ENCODE peak calls at places on chromosomes 11 and 22, in five cellular contexts. One of them, this sample, is unnamed.

GRCh38 chr11:72712168-72712721 is 38.0 kb upstream of the PDE2A start:
- DNase-seq in HL-60: no peak
- DNase-seq in SK-N-SH: peak; percentile 52
- DNase-seq in K562: no peak
- DNase-seq in HepG2: no peak
- DNase-seq in this sample: no peak

GRCh38 chr11:15493066-15493465 is 378.3 kb downstream of the INSC start:
- DNase-seq in HL-60: no peak
- DNase-seq in SK-N-SH: no peak
- DNase-seq in K562: no peak
- DNase-seq in HepG2: no peak
- DNase-seq in this sample: no peak

GRCh38 chr11:123640677-123641494 is 13.5 kb downstream of the SCN3B start:
- DNase-seq in HL-60: peak; percentile 41
- DNase-seq in SK-N-SH: peak; percentile 81
- DNase-seq in K562: peak; percentile 79
- DNase-seq in HepG2: peak; percentile 20
- DNase-seq in this sample: no peak

GRCh38 chr11:108958446-108959123 is 293.7 kb downstream of the DDX10 start:
- DNase-seq in HL-60: no peak
- DNase-seq in SK-N-SH: peak; percentile 52
- DNase-seq in K562: no peak
- DNase-seq in HepG2: no peak
- DNase-seq in this sample: no peak

GRCh38 chr11:100930185-100930778 is 199.3 kb downstream of the PGR start:
- DNase-seq in HL-60: no peak
- DNase-seq in SK-N-SH: peak; percentile 6
- DNase-seq in K562: peak; percentile 9
- DNase-seq in HepG2: peak; percentile 46
- DNase-seq in this sample: no peak

GRCh38 chr11:15189646-15190365 is 75.1 kb downstream of the INSC start:
- DNase-seq in HL-60: no peak
- DNase-seq in SK-N-SH: no peak
- DNase-seq in K562: no peak
- DNase-seq in HepG2: no peak
- DNase-seq in this sample: no peak

GRCh38 chr22:42418811-42419243 is 13.4 kb downstream of the NFAM1 start:
- DNase-seq in HL-60: peak; percentile 88
- DNase-seq in SK-N-SH: no peak
- DNase-seq in K562: no peak
- DNase-seq in HepG2: no peak
- DNase-seq in this sample: no peak

GRCh38 chr22:46577361-46578249 is 40.2 kb upstream of the CELSR1 start:
- DNase-seq in HL-60: no peak
- DNase-seq in SK-N-SH: peak; percentile 76
- DNase-seq in K562: peak; percentile 66
- DNase-seq in HepG2: no peak
- DNase-seq in this sample: no peak

GRCh38 chr11:111733009-111733408 is 33.2 kb downstream of the PPP2R1B start:
- DNase-seq in HL-60: no peak
- DNase-seq in SK-N-SH: no peak
- DNase-seq in K562: no peak
- DNase-seq in HepG2: no peak
- DNase-seq in this sample: no peak

GRCh38 chr11:32891657-32892354 is 805 bp upstream of the QSER1 start:
- DNase-seq in HL-60: no peak
- DNase-seq in SK-N-SH: no peak
- DNase-seq in K562: no peak
- DNase-seq in HepG2: no peak
- DNase-seq in this sample: no peak

GRCh38 chr11:114229062-114229450 is 67.1 kb upstream of the NNMT start:
- DNase-seq in HL-60: no peak
- DNase-seq in SK-N-SH: peak; percentile 61
- DNase-seq in K562: no peak
- DNase-seq in HepG2: no peak
- DNase-seq in this sample: no peak

GRCh38 chr22:19595532-19595931 is 71.3 kb upstream of the CLDN5 start:
- DNase-seq in HL-60: no peak
- DNase-seq in SK-N-SH: no peak
- DNase-seq in K562: peak; percentile 24
- DNase-seq in HepG2: no peak
- DNase-seq in this sample: no peak

GRCh38 chr11:111601636-111601978 is 642 bp upstream of the SIK2 start:
- DNase-seq in HL-60: no peak
- DNase-seq in SK-N-SH: no peak
- DNase-seq in K562: no peak
- DNase-seq in HepG2: no peak
- DNase-seq in this sample: no peak

GRCh38 chr11:43542734-43543133 is 137.8 kb upstream of the HSD17B12 start:
- DNase-seq in HL-60: no peak
- DNase-seq in SK-N-SH: no peak
- DNase-seq in K562: no peak
- DNase-seq in HepG2: no peak
- DNase-seq in this sample: no peak

GRCh38 chr22:36330655-36331305 is 57.0 kb downstream of the MYH9 start:
- DNase-seq in HL-60: peak; percentile 63
- DNase-seq in SK-N-SH: no peak
- DNase-seq in K562: no peak
- DNase-seq in HepG2: no peak
- DNase-seq in this sample: no peak

GRCh38 chr22:45321827-45322226 is 12.1 kb downstream of the FAM118A start:
- DNase-seq in HL-60: no peak
- DNase-seq in SK-N-SH: no peak
- DNase-seq in K562: no peak
- DNase-seq in HepG2: no peak
- DNase-seq in this sample: no peak

GRCh38 chr11:68090706-68091105 is 30.5 kb downstream of the CHKA start:
- DNase-seq in HL-60: peak; percentile 83
- DNase-seq in SK-N-SH: no peak
- DNase-seq in K562: no peak
- DNase-seq in HepG2: no peak
- DNase-seq in this sample: no peak

GRCh38 chr22:17266261-17266971 is 47.2 kb upstream of the ADA2 start:
- DNase-seq in HL-60: no peak
- DNase-seq in SK-N-SH: no peak
- DNase-seq in K562: no peak
- DNase-seq in HepG2: no peak
- DNase-seq in this sample: no peak

GRCh38 chr11:75303544-75304224 is 47.8 kb downstream of the ARRB1 start:
- DNase-seq in HL-60: no peak
- DNase-seq in SK-N-SH: peak; percentile 78
- DNase-seq in K562: no peak
- DNase-seq in HepG2: no peak
- DNase-seq in this sample: no peak

GRCh38 chr11:3700910-3701309 is 29.7 kb upstream of the CHRNA10 start:
- DNase-seq in HL-60: no peak
- DNase-seq in SK-N-SH: no peak
- DNase-seq in K562: no peak
- DNase-seq in HepG2: no peak
- DNase-seq in this sample: no peak

GRCh38 chr22:26643368-26644100 is 13.9 kb upstream of the MIAT start:
- DNase-seq in HL-60: no peak
- DNase-seq in SK-N-SH: no peak
- DNase-seq in K562: no peak
- DNase-seq in HepG2: no peak
- DNase-seq in this sample: no peak

GRCh38 chr22:19871845-19872778 is 17.4 kb upstream of the GNB1L start:
- DNase-seq in HL-60: no peak
- DNase-seq in SK-N-SH: no peak
- DNase-seq in K562: no peak
- DNase-seq in HepG2: no peak
- DNase-seq in this sample: no peak

GRCh38 chr11:61971177-61972111 is 4.0 kb upstream of the FTH1 start:
- DNase-seq in HL-60: peak; percentile 90
- DNase-seq in SK-N-SH: peak; percentile 52
- DNase-seq in K562: peak; percentile 92
- DNase-seq in HepG2: peak; percentile 99
- DNase-seq in this sample: peak; percentile 66

GRCh38 chr11:72433455-72434061 is 773 bp downstream of the CLPB start:
- DNase-seq in HL-60: peak; percentile 88
- DNase-seq in SK-N-SH: no peak
- DNase-seq in K562: no peak
- DNase-seq in HepG2: no peak
- DNase-seq in this sample: no peak

GRCh38 chr11:71488968-71489265 is 35.9 kb downstream of the NADSYN1 start:
- DNase-seq in HL-60: no peak
- DNase-seq in SK-N-SH: no peak
- DNase-seq in K562: no peak
- DNase-seq in HepG2: no peak
- DNase-seq in this sample: no peak

GRCh38 chr11:124174001-124174400 is 9.1 kb upstream of the OR10D3 start:
- DNase-seq in HL-60: no peak
- DNase-seq in SK-N-SH: no peak
- DNase-seq in K562: peak; percentile 33
- DNase-seq in HepG2: peak; percentile 47
- DNase-seq in this sample: no peak

GRCh38 chr11:13963169-13963948 is 836 bp downstream of the SPON1 start:
- DNase-seq in HL-60: no peak
- DNase-seq in SK-N-SH: peak; percentile 58
- DNase-seq in K562: no peak
- DNase-seq in HepG2: no peak
- DNase-seq in this sample: no peak

GRCh38 chr11:116311141-116311540 is 461.6 kb downstream of the BUD13 start:
- DNase-seq in HL-60: no peak
- DNase-seq in SK-N-SH: peak; percentile 39
- DNase-seq in K562: no peak
- DNase-seq in HepG2: no peak
- DNase-seq in this sample: no peak

GRCh38 chr11:116314012-116314411 is 458.8 kb downstream of the BUD13 start:
- DNase-seq in HL-60: no peak
- DNase-seq in SK-N-SH: no peak
- DNase-seq in K562: no peak
- DNase-seq in HepG2: no peak
- DNase-seq in this sample: no peak

GRCh38 chr11:116312560-116313340 is 460.0 kb downstream of the BUD13 start:
- DNase-seq in HL-60: no peak
- DNase-seq in SK-N-SH: peak; percentile 88
- DNase-seq in K562: no peak
- DNase-seq in HepG2: no peak
- DNase-seq in this sample: no peak

GRCh38 chr11:116310215-116310614 is 462.6 kb downstream of the BUD13 start:
- DNase-seq in HL-60: no peak
- DNase-seq in SK-N-SH: no peak
- DNase-seq in K562: no peak
- DNase-seq in HepG2: no peak
- DNase-seq in this sample: no peak

GRCh38 chr11:116309446-116309845 is 463.3 kb downstream of the BUD13 start:
- DNase-seq in HL-60: no peak
- DNase-seq in SK-N-SH: no peak
- DNase-seq in K562: no peak
- DNase-seq in HepG2: no peak
- DNase-seq in this sample: no peak
- TF ChIP-seq REST in HL-60: no peak
- TF ChIP-seq REST in SK-N-SH: no peak
- TF ChIP-seq REST in K562: no peak
- TF ChIP-seq REST in HepG2: no peak
- TF ChIP-seq REST in this sample: no peak

GRCh38 chr11:134532921-134533421 is 120.9 kb upstream of the B3GAT1 start:
- DNase-seq in HL-60: no peak
- DNase-seq in SK-N-SH: no peak
- DNase-seq in K562: no peak
- DNase-seq in HepG2: no peak
- DNase-seq in this sample: no peak

GRCh38 chr11:134529212-134530096 is 117.4 kb upstream of the B3GAT1 start:
- DNase-seq in HL-60: no peak
- DNase-seq in SK-N-SH: no peak
- DNase-seq in K562: no peak
- DNase-seq in HepG2: no peak
- DNase-seq in this sample: no peak

GRCh38 chr11:134531331-134532135 is 119.5 kb upstream of the B3GAT1 start:
- DNase-seq in HL-60: no peak
- DNase-seq in SK-N-SH: no peak
- DNase-seq in K562: no peak
- DNase-seq in HepG2: no peak
- DNase-seq in this sample: no peak

GRCh38 chr11:134532176-134532920 is 120.3 kb upstream of the B3GAT1 start:
- DNase-seq in HL-60: no peak
- DNase-seq in SK-N-SH: no peak
- DNase-seq in K562: no peak
- DNase-seq in HepG2: no peak
- DNase-seq in this sample: no peak

DNA sequence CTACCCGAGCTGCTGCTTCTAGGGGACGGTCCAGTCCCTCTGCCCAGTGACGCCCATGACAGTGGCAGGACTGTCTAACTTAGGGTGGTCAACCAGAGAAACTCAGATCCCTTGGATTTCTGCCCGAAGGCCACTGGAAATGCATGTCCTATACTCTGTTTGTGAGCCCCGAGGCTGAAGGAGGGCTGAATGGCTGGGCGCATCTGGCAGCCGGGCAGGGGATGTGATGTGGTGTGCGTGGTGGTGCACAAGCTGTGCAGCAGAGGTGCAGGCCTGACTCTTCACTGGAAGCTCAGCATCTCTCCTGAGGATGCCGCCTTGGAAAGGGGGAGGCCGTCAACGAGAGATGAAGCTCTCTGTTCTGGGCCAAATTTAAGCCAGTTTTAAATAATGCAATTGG is 118.8 kb upstream of the B3GAT1 start:
- DNase-seq in HL-60: no peak
- DNase-seq in SK-N-SH: no peak
- DNase-seq in K562: no peak
- DNase-seq in HepG2: no peak
- DNase-seq in this sample: no peak
- TF ChIP-seq GABPA in HL-60: no peak
- TF ChIP-seq GABPA in SK-N-SH: no peak
- TF ChIP-seq GABPA in K562: no peak
- TF ChIP-seq GABPA in HepG2: no peak
- TF ChIP-seq GABPA in this sample: no peak

GRCh38 chr22:39808087-39808486 is 85.5 kb downstream of the ENTHD1 start:
- DNase-seq in HL-60: peak; percentile 11
- DNase-seq in SK-N-SH: peak; percentile 4
- DNase-seq in K562: no peak
- DNase-seq in HepG2: peak; percentile 30
- DNase-seq in this sample: no peak
- TF ChIP-seq REST in HL-60: no peak
- TF ChIP-seq REST in SK-N-SH: no peak
- TF ChIP-seq REST in K562: no peak
- TF ChIP-seq REST in HepG2: no peak
- TF ChIP-seq REST in this sample: no peak

GRCh38 chr11:122105009-122105828 is 10.8 kb downstream of the BLID start:
- DNase-seq in HL-60: no peak
- DNase-seq in SK-N-SH: no peak
- DNase-seq in K562: no peak
- DNase-seq in HepG2: no peak
- DNase-seq in this sample: no peak

GRCh38 chr11:122102426-122102825 is 13.6 kb downstream of the BLID start:
- DNase-seq in HL-60: no peak
- DNase-seq in SK-N-SH: no peak
- DNase-seq in K562: no peak
- DNase-seq in HepG2: no peak
- DNase-seq in this sample: no peak

GRCh38 chr11:122101625-122102291 is 14.3 kb downstream of the BLID start:
- DNase-seq in HL-60: no peak
- DNase-seq in SK-N-SH: peak; percentile 58
- DNase-seq in K562: no peak
- DNase-seq in HepG2: peak; percentile 20
- DNase-seq in this sample: no peak

GRCh38 chr11:122104381-122104780 is 11.6 kb downstream of the BLID start:
- DNase-seq in HL-60: no peak
- DNase-seq in SK-N-SH: no peak
- DNase-seq in K562: no peak
- DNase-seq in HepG2: no peak
- DNase-seq in this sample: no peak

GRCh38 chr11:122103366-122103765 is 12.6 kb downstream of the BLID start:
- DNase-seq in HL-60: no peak
- DNase-seq in SK-N-SH: no peak
- DNase-seq in K562: no peak
- DNase-seq in HepG2: no peak
- DNase-seq in this sample: no peak
- TF ChIP-seq GABPA in HL-60: no peak
- TF ChIP-seq GABPA in SK-N-SH: no peak
- TF ChIP-seq GABPA in K562: no peak
- TF ChIP-seq GABPA in HepG2: no peak
- TF ChIP-seq GABPA in this sample: no peak